ENCODE peak calls at places on chromosome 16, in eight cellular contexts. P, N, R, Q, A, D, K and C are unnamed samples.

GRCh38 chr16:68901910-68902309 is 58.6 kb downstream of the TANGO6 start:
- DNase-seq in A (peak; percentile 77), Q (peak; percentile 79), N (no peak), P (no peak), K (no peak), R (no peak), D (no peak), C (no peak)

GRCh38 chr16:12480916-12481315 is 322.8 kb downstream of the CPPED1 start:
- DNase-seq in R (no peak), N (no peak), K (no peak), A (no peak), D (no peak), P (no peak), Q (no peak), C (no peak)

GRCh38 chr16:84332975-84333684 is 35.2 kb upstream of the ATP2C2 start:
- DNase-seq in N (no peak), A (peak; percentile 22), R (peak; percentile 82), K (no peak), P (no peak), D (peak; percentile 15), Q (no peak), C (peak; percentile 17)

GRCh38 chr16:70706948-70707465 is 21.2 kb upstream of the MTSS2 start:
- DNase-seq in K (no peak), A (peak; percentile 99), N (no peak), R (no peak), Q (peak; percentile 74), P (no peak), D (no peak), C (no peak)

GRCh38 chr16:84885024-84885910 is 65.5 kb downstream of the CRISPLD2 start:
- DNase-seq in R (no peak), D (no peak), A (no peak), P (no peak), Q (no peak), K (no peak), N (no peak), C (peak; percentile 31)

GRCh38 chr16:47475786-47476185 is 14.7 kb downstream of the PHKB start:
- DNase-seq in R (no peak), K (no peak), Q (no peak), P (no peak), A (peak; percentile 74), D (no peak), N (no peak), C (no peak)

GRCh38 chr16:73506568-73507056 is 458.7 kb upstream of the ZFHX3 start:
- DNase-seq in A (no peak), N (no peak), P (no peak), R (no peak), K (no peak), Q (no peak), D (no peak), C (no peak)

GRCh38 chr16:82079892-82080291 is 44.8 kb downstream of the HSD17B2 start:
- DNase-seq in R (no peak), K (no peak), Q (no peak), P (no peak), A (no peak), N (no peak), D (no peak), C (no peak)

GRCh38 chr16:20906225-20906870 is 5.8 kb downstream of the LYRM1 start:
- DNase-seq in A (peak; percentile 95), P (no peak), N (no peak), R (no peak), Q (peak; percentile 72), D (no peak), K (no peak), C (no peak)

GRCh38 chr16:6643083-6643686 is 689.5 kb upstream of the RBFOX1 start:
- DNase-seq in R (no peak), A (peak; percentile 45), Q (peak; percentile 25), P (no peak), D (peak; percentile 71), K (no peak), N (peak; percentile 48), C (no peak)

GRCh38 chr16:24088011-24088410 is 168.1 kb upstream of the CACNG3 start:
- DNase-seq in N (no peak), R (no peak), P (no peak), K (no peak), Q (no peak), A (no peak), D (no peak), C (no peak)

GRCh38 chr16:3774156-3774767 is 56.9 kb upstream of the TRAP1 start:
- DNase-seq in Q (peak; percentile 51), D (no peak), A (peak; percentile 69), R (no peak), P (peak; percentile 52), N (no peak), K (no peak), C (no peak)

GRCh38 chr16:590875-591200 is 972 bp downstream of the RAB40C start:
- DNase-seq in K (no peak), Q (no peak), A (no peak), R (no peak), N (no peak), D (no peak), P (no peak), C (no peak)